ENCODE peak calls at places on chromosomes 4 and X, in eight cellular contexts. One of them, this sample, is unnamed.

GRCh38 chr4:78477276-78477675 is 74.3 kb upstream of the ANXA3 start:
- DNase-seq in SK-N-SH: no peak
- DNase-seq in mammary epithelial cell: peak; percentile 64
- DNase-seq in neuronal stem cell: no peak
- DNase-seq in neural progenitor cell: no peak
- DNase-seq in IMR-90: peak; percentile 60
- DNase-seq in endothelial cell of umbilical vein: peak; percentile 22
- DNase-seq in kidney: no peak
- DNase-seq in this sample: no peak

GRCh38 chr4:83112678-83113428 is 1.7 kb downstream of the PLAC8 start:
- DNase-seq in SK-N-SH: no peak
- DNase-seq in IMR-90: peak; percentile 12
- DNase-seq in endothelial cell of umbilical vein: no peak
- DNase-seq in neuronal stem cell: no peak
- DNase-seq in neural progenitor cell: no peak
- DNase-seq in kidney: no peak
- DNase-seq in mammary epithelial cell: no peak
- DNase-seq in this sample: peak; percentile 54

GRCh38 chr4:56907489-56908205 is at the start of gene REST:
- DNase-seq in neuronal stem cell: peak; percentile 83
- DNase-seq in kidney: peak; percentile 93
- DNase-seq in SK-N-SH: peak; percentile 92
- DNase-seq in IMR-90: peak; percentile 52
- DNase-seq in neural progenitor cell: peak; percentile 96
- DNase-seq in endothelial cell of umbilical vein: peak; percentile 68
- DNase-seq in mammary epithelial cell: peak; percentile 55
- DNase-seq in this sample: peak; percentile 94

GRCh38 chrX:128464091-128464490 is 411.9 kb upstream of the ACTRT1 start:
- DNase-seq in neuronal stem cell: no peak
- DNase-seq in IMR-90: no peak
- DNase-seq in SK-N-SH: no peak
- DNase-seq in mammary epithelial cell: peak; percentile 41
- DNase-seq in kidney: no peak
- DNase-seq in neural progenitor cell: no peak
- DNase-seq in endothelial cell of umbilical vein: no peak
- DNase-seq in this sample: no peak

GRCh38 chr4:108592674-108592986 is 27.7 kb upstream of the RPL34 start:
- DNase-seq in endothelial cell of umbilical vein: peak; percentile 24
- DNase-seq in SK-N-SH: no peak
- DNase-seq in mammary epithelial cell: no peak
- DNase-seq in kidney: no peak
- DNase-seq in neural progenitor cell: no peak
- DNase-seq in neuronal stem cell: no peak
- DNase-seq in IMR-90: no peak
- DNase-seq in this sample: no peak

GRCh38 chrX:41442824-41443560 is 4.2 kb upstream of the NYX start:
- DNase-seq in IMR-90: no peak
- DNase-seq in SK-N-SH: no peak
- DNase-seq in endothelial cell of umbilical vein: no peak
- DNase-seq in neural progenitor cell: no peak
- DNase-seq in kidney: no peak
- DNase-seq in mammary epithelial cell: no peak
- DNase-seq in neuronal stem cell: no peak
- DNase-seq in this sample: no peak

GRCh38 chr4:84497835-84498202 is 1.3 kb downstream of the NKX6-1 start:
- DNase-seq in kidney: peak; percentile 51
- DNase-seq in neuronal stem cell: no peak
- DNase-seq in endothelial cell of umbilical vein: no peak
- DNase-seq in SK-N-SH: no peak
- DNase-seq in IMR-90: no peak
- DNase-seq in neural progenitor cell: no peak
- DNase-seq in mammary epithelial cell: no peak
- DNase-seq in this sample: no peak

GRCh38 chrX:153934473-153935325 is at the start of gene NAA10:
- DNase-seq in endothelial cell of umbilical vein: peak; percentile 62
- DNase-seq in kidney: peak; percentile 93
- DNase-seq in IMR-90: peak; percentile 63
- DNase-seq in neural progenitor cell: peak; percentile 89
- DNase-seq in mammary epithelial cell: peak; percentile 62
- DNase-seq in neuronal stem cell: peak; percentile 50
- DNase-seq in SK-N-SH: peak; percentile 98
- DNase-seq in this sample: peak; percentile 87

GRCh38 chr4:112431158-112431557 is 84.8 kb downstream of the NEUROG2 start:
- DNase-seq in IMR-90: no peak
- DNase-seq in neural progenitor cell: no peak
- DNase-seq in mammary epithelial cell: no peak
- DNase-seq in neuronal stem cell: no peak
- DNase-seq in kidney: no peak
- DNase-seq in SK-N-SH: no peak
- DNase-seq in endothelial cell of umbilical vein: no peak
- DNase-seq in this sample: no peak

GRCh38 chr4:127055349-127055748 is 577.4 kb upstream of the INTU start:
- DNase-seq in SK-N-SH: no peak
- DNase-seq in IMR-90: peak; percentile 70
- DNase-seq in kidney: no peak
- DNase-seq in mammary epithelial cell: peak; percentile 65
- DNase-seq in endothelial cell of umbilical vein: no peak
- DNase-seq in neural progenitor cell: no peak
- DNase-seq in neuronal stem cell: no peak
- DNase-seq in this sample: peak; percentile 35

GRCh38 chr4:53616219-53616618 is 24.9 kb upstream of the LNX1 start:
- DNase-seq in neuronal stem cell: no peak
- DNase-seq in kidney: no peak
- DNase-seq in IMR-90: no peak
- DNase-seq in endothelial cell of umbilical vein: no peak
- DNase-seq in SK-N-SH: no peak
- DNase-seq in neural progenitor cell: no peak
- DNase-seq in mammary epithelial cell: no peak
- DNase-seq in this sample: no peak

GRCh38 chr4:158856852-158857251 is 88.0 kb downstream of the FNIP2 start:
- DNase-seq in mammary epithelial cell: peak; percentile 25
- DNase-seq in SK-N-SH: peak; percentile 44
- DNase-seq in neural progenitor cell: peak; percentile 34
- DNase-seq in IMR-90: peak; percentile 68
- DNase-seq in endothelial cell of umbilical vein: peak; percentile 70
- DNase-seq in neuronal stem cell: no peak
- DNase-seq in kidney: no peak
- DNase-seq in this sample: peak; percentile 72

GRCh38 chr4:7938513-7939376 is 916 bp downstream of the AFAP1 start:
- DNase-seq in mammary epithelial cell: peak; percentile 33
- DNase-seq in SK-N-SH: peak; percentile 77
- DNase-seq in kidney: peak; percentile 79
- DNase-seq in IMR-90: peak; percentile 45
- DNase-seq in endothelial cell of umbilical vein: peak; percentile 57
- DNase-seq in neural progenitor cell: peak; percentile 59
- DNase-seq in neuronal stem cell: no peak
- DNase-seq in this sample: peak; percentile 74

GRCh38 chrX:24245201-24245600 is 68.7 kb downstream of the SUPT20HL2 start:
- DNase-seq in endothelial cell of umbilical vein: no peak
- DNase-seq in neural progenitor cell: peak; percentile 61
- DNase-seq in neuronal stem cell: peak; percentile 20
- DNase-seq in IMR-90: peak; percentile 70
- DNase-seq in mammary epithelial cell: peak; percentile 46
- DNase-seq in SK-N-SH: no peak
- DNase-seq in kidney: no peak
- DNase-seq in this sample: peak; percentile 83

GRCh38 chrX:103629295-103630170 is 758 bp downstream of the TCEAL1 start:
- DNase-seq in neural progenitor cell: peak; percentile 85
- DNase-seq in IMR-90: peak; percentile 67
- DNase-seq in endothelial cell of umbilical vein: peak; percentile 78
- DNase-seq in SK-N-SH: peak; percentile 70
- DNase-seq in mammary epithelial cell: peak; percentile 46
- DNase-seq in kidney: peak; percentile 89
- DNase-seq in neuronal stem cell: peak; percentile 51
- DNase-seq in this sample: peak; percentile 69

GRCh38 chr4:74675673-74676279 is 118.5 kb downstream of the BTC start:
- DNase-seq in kidney: no peak
- DNase-seq in endothelial cell of umbilical vein: peak; percentile 70
- DNase-seq in neural progenitor cell: peak; percentile 62
- DNase-seq in IMR-90: peak; percentile 76
- DNase-seq in neuronal stem cell: no peak
- DNase-seq in SK-N-SH: peak; percentile 10
- DNase-seq in mammary epithelial cell: peak; percentile 60
- DNase-seq in this sample: peak; percentile 89

GRCh38 chr4:88757776-88758175 is 60.1 kb upstream of the NAP1L5 start:
- DNase-seq in SK-N-SH: no peak
- DNase-seq in neuronal stem cell: no peak
- DNase-seq in mammary epithelial cell: no peak
- DNase-seq in IMR-90: no peak
- DNase-seq in endothelial cell of umbilical vein: no peak
- DNase-seq in kidney: no peak
- DNase-seq in neural progenitor cell: no peak
- DNase-seq in this sample: no peak

GRCh38 chr4:88758264-88758663 is 60.6 kb upstream of the NAP1L5 start:
- DNase-seq in SK-N-SH: no peak
- DNase-seq in neuronal stem cell: no peak
- DNase-seq in kidney: no peak
- DNase-seq in endothelial cell of umbilical vein: peak; percentile 15
- DNase-seq in IMR-90: peak; percentile 23
- DNase-seq in neural progenitor cell: no peak
- DNase-seq in mammary epithelial cell: no peak
- DNase-seq in this sample: no peak

GRCh38 chr4:88755454-88755853 is 57.8 kb upstream of the NAP1L5 start:
- DNase-seq in IMR-90: no peak
- DNase-seq in SK-N-SH: no peak
- DNase-seq in mammary epithelial cell: no peak
- DNase-seq in neuronal stem cell: no peak
- DNase-seq in neural progenitor cell: no peak
- DNase-seq in kidney: no peak
- DNase-seq in endothelial cell of umbilical vein: no peak
- DNase-seq in this sample: no peak

GRCh38 chr4:88756149-88756548 is 58.5 kb upstream of the NAP1L5 start:
- DNase-seq in mammary epithelial cell: no peak
- DNase-seq in kidney: no peak
- DNase-seq in neural progenitor cell: no peak
- DNase-seq in IMR-90: no peak
- DNase-seq in neuronal stem cell: no peak
- DNase-seq in endothelial cell of umbilical vein: no peak
- DNase-seq in SK-N-SH: no peak
- DNase-seq in this sample: no peak

DNA sequence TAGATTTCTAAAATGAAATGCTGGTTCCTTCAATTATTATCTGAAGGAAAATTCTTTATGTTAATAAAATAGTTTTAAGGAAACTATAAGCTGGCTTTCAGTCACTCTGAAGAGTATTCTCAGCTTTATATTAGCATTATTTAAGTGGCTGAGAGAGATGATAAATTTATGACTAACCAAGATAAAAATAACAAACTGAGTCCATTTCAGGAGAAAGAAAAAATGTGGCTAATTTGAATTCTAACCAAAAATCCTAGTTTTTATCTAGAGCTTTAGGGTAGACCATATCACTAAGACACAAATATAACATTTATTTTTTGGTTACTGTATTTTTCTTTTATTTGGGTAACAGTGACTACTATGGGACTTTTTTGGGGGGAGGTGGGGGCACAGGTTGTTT is 59.4 kb upstream of the NAP1L5 start:
- DNase-seq in SK-N-SH: no peak
- DNase-seq in endothelial cell of umbilical vein: no peak
- DNase-seq in neuronal stem cell: no peak
- DNase-seq in mammary epithelial cell: no peak
- DNase-seq in neural progenitor cell: no peak
- DNase-seq in IMR-90: peak; percentile 34
- DNase-seq in kidney: no peak
- DNase-seq in this sample: no peak
- H3K9ac ChIP-seq in SK-N-SH: no peak overlapping the region
- H3K9ac ChIP-seq in endothelial cell of umbilical vein: no peak overlapping the region
- H3K9ac ChIP-seq in neuronal stem cell: no peak overlapping the region
- H3K9ac ChIP-seq in mammary epithelial cell: no peak overlapping the region
- H3K9ac ChIP-seq in neural progenitor cell: no peak overlapping the region
- H3K9ac ChIP-seq in IMR-90: no peak overlapping the region
- H3K9ac ChIP-seq in kidney: peak overlapping the region; percentile 1
- H3K9ac ChIP-seq in this sample: no peak overlapping the region

GRCh38 chr4:188220006-188220405 is 80.8 kb downstream of the TRIML1 start:
- DNase-seq in mammary epithelial cell: no peak
- DNase-seq in endothelial cell of umbilical vein: no peak
- DNase-seq in SK-N-SH: no peak
- DNase-seq in kidney: no peak
- DNase-seq in neuronal stem cell: no peak
- DNase-seq in neural progenitor cell: no peak
- DNase-seq in IMR-90: no peak
- DNase-seq in this sample: no peak

GRCh38 chr4:188214861-188215260 is 75.6 kb downstream of the TRIML1 start:
- DNase-seq in endothelial cell of umbilical vein: no peak
- DNase-seq in neuronal stem cell: no peak
- DNase-seq in neural progenitor cell: no peak
- DNase-seq in SK-N-SH: no peak
- DNase-seq in mammary epithelial cell: no peak
- DNase-seq in IMR-90: no peak
- DNase-seq in kidney: no peak
- DNase-seq in this sample: no peak

GRCh38 chr4:188221090-188221489 is 81.8 kb downstream of the TRIML1 start:
- DNase-seq in SK-N-SH: no peak
- DNase-seq in mammary epithelial cell: peak; percentile 80
- DNase-seq in kidney: no peak
- DNase-seq in neuronal stem cell: no peak
- DNase-seq in endothelial cell of umbilical vein: no peak
- DNase-seq in neural progenitor cell: no peak
- DNase-seq in IMR-90: no peak
- DNase-seq in this sample: no peak

DNA sequence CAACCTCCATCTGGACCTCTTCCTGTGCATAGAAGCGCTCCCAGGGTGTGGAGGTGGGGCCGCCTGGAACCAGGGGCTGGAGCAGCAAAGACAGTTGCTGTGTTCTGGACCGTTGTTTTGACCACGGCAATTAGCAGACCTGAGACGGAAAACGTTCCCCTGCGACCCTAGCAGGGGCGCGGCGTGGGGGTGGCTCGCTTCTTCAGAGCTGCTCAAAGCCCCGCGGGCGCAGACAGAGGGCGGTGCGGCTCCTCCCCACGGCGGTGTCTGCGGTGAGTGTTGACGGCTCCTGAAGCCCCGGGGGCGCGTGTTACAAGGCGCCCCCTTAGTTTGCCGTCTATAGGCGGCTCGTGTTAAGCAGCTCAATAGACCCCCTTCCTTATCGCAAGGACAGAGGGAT is 79.2 kb downstream of the TRIML1 start:
- DNase-seq in neural progenitor cell: peak; percentile 45
- DNase-seq in kidney: no peak
- DNase-seq in mammary epithelial cell: no peak
- DNase-seq in neuronal stem cell: no peak
- DNase-seq in SK-N-SH: no peak
- DNase-seq in IMR-90: no peak
- DNase-seq in endothelial cell of umbilical vein: no peak
- DNase-seq in this sample: no peak
- H3K9ac ChIP-seq in neural progenitor cell: no peak overlapping the region
- H3K9ac ChIP-seq in kidney: no peak overlapping the region
- H3K9ac ChIP-seq in mammary epithelial cell: no peak overlapping the region
- H3K9ac ChIP-seq in neuronal stem cell: no peak overlapping the region
- H3K9ac ChIP-seq in SK-N-SH: no peak overlapping the region
- H3K9ac ChIP-seq in IMR-90: no peak overlapping the region
- H3K9ac ChIP-seq in endothelial cell of umbilical vein: no peak overlapping the region
- H3K9ac ChIP-seq in this sample: no peak overlapping the region

GRCh38 chrX:2692221-2693122 is 1.4 kb downstream of the CD99 start:
- DNase-seq in mammary epithelial cell: no peak
- DNase-seq in neuronal stem cell: no peak
- DNase-seq in kidney: no peak
- DNase-seq in SK-N-SH: peak; percentile 17
- DNase-seq in neural progenitor cell: peak; percentile 39
- DNase-seq in endothelial cell of umbilical vein: peak; percentile 49
- DNase-seq in IMR-90: peak; percentile 58
- DNase-seq in this sample: peak; percentile 66
- H3K9ac ChIP-seq in mammary epithelial cell: peak overlapping the region; percentile 90
- H3K9ac ChIP-seq in neuronal stem cell: peak overlapping the region; percentile 32
- H3K9ac ChIP-seq in kidney: peak overlapping the region; percentile 81
- H3K9ac ChIP-seq in SK-N-SH: peak overlapping the region; percentile 87
- H3K9ac ChIP-seq in neural progenitor cell: peak overlapping the region; percentile 31
- H3K9ac ChIP-seq in endothelial cell of umbilical vein: peak overlapping the region; percentile 98
- H3K9ac ChIP-seq in IMR-90: peak overlapping the region; percentile 88
- H3K9ac ChIP-seq in this sample: peak overlapping the region; percentile 98

GRCh38 chr4:26912810-26913209 is 52.2 kb downstream of the STIM2 start:
- DNase-seq in endothelial cell of umbilical vein: no peak
- DNase-seq in neuronal stem cell: no peak
- DNase-seq in mammary epithelial cell: no peak
- DNase-seq in kidney: peak; percentile 51
- DNase-seq in SK-N-SH: no peak
- DNase-seq in neural progenitor cell: peak; percentile 16
- DNase-seq in IMR-90: no peak
- DNase-seq in this sample: no peak
- H3K9ac ChIP-seq in endothelial cell of umbilical vein: no peak overlapping the region
- H3K9ac ChIP-seq in neuronal stem cell: no peak overlapping the region
- H3K9ac ChIP-seq in mammary epithelial cell: no peak overlapping the region
- H3K9ac ChIP-seq in kidney: no peak overlapping the region
- H3K9ac ChIP-seq in SK-N-SH: no peak overlapping the region
- H3K9ac ChIP-seq in neural progenitor cell: no peak overlapping the region
- H3K9ac ChIP-seq in IMR-90: no peak overlapping the region
- H3K9ac ChIP-seq in this sample: no peak overlapping the region